ENCODE peak calls at places on chromosomes 13 and 19, in six cellular contexts. X is NCI-H187 treated with DMSO at 0.1 percent for 48 hours, P is GM10248, Q is type B pancreatic cell, N is T-helper 2 cell, C is breast epithelium. A is an unnamed sample.

GRCh38 chr13:59680429-59681024 is 483.2 kb downstream of the DIAPH3 start:
- DNase-seq in N (no peak), C (no peak), X (no peak), Q (no peak), P (peak; percentile 15), A (no peak)

GRCh38 chr19:49147923-49148682 is 7.1 kb downstream of the HRC start:
- DNase-seq in P (no peak), C (no peak), N (no peak), X (no peak), Q (no peak), A (no peak)

GRCh38 chr13:48009298-48009697 is 8.2 kb upstream of the SUCLA2 start:
- DNase-seq in X (no peak), N (no peak), C (no peak), Q (no peak), P (no peak), A (peak; percentile 49)

GRCh38 chr19:18479964-18480723 is 41.7 kb downstream of the ELL start:
- DNase-seq in Q (no peak), P (no peak), N (no peak), C (no peak), X (no peak), A (peak; percentile 39)

GRCh38 chr13:99258210-99258860 is at the start of gene GPR18:
- DNase-seq in C (no peak), N (no peak), Q (no peak), X (no peak), P (peak; percentile 56), A (no peak)

GRCh38 chr13:34816543-34816942 is 125.5 kb upstream of the NBEA start:
- DNase-seq in X (no peak), Q (no peak), N (no peak), P (no peak), C (no peak), A (no peak)

GRCh38 chr19:49132974-49133609 is 13.7 kb downstream of the PPFIA3 start:
- DNase-seq in N (no peak), P (no peak), C (no peak), Q (no peak), X (no peak), A (no peak)

GRCh38 chr19:6047741-6048231 is 62.5 kb downstream of the RFX2 start:
- DNase-seq in N (no peak), Q (peak; percentile 61), X (no peak), C (peak; percentile 48), P (no peak), A (no peak)

GRCh38 chr13:27270594-27271520 is at the start of gene RASL11A:
- DNase-seq in Q (peak; percentile 84), X (no peak), P (peak; percentile 87), N (peak; percentile 61), C (peak; percentile 79), A (peak; percentile 49)

GRCh38 chr19:7725791-7726190 is 6.1 kb downstream of the CLEC4G start:
- DNase-seq in P (no peak), N (no peak), Q (no peak), C (no peak), X (no peak), A (no peak)

GRCh38 chr19:41554902-41555301 is 21.1 kb upstream of the CEACAM21 start:
- DNase-seq in C (no peak), Q (no peak), P (no peak), X (no peak), N (no peak), A (no peak)

GRCh38 chr19:7242601-7243258 is 51.5 kb downstream of the INSR start:
- DNase-seq in C (no peak), Q (no peak), P (peak; percentile 58), X (no peak), N (no peak), A (peak; percentile 12)

GRCh38 chr13:46648166-46648607 is 95.2 kb downstream of the LRCH1 start:
- DNase-seq in P (no peak), N (no peak), X (peak; percentile 26), C (no peak), Q (no peak), A (peak; percentile 51)

GRCh38 chr19:19405919-19406877 is 723 bp downstream of the GATAD2A start:
- DNase-seq in X (no peak), Q (no peak), N (peak; percentile 32), P (peak; percentile 52), C (no peak), A (no peak)

GRCh38 chr13:50936681-50937080 is 27.1 kb downstream of the RNASEH2B start:
- DNase-seq in Q (no peak), X (no peak), C (no peak), N (no peak), P (no peak), A (peak; percentile 20)